ENCODE peak calls at places on chromosomes 6 and 20, in ten cellular contexts. One of them, this sample, is unnamed.
A peak's percentile ranks its signal among the peaks of the same experiment; 100 is the strongest.

GRCh38 chr6:144678844-144679243 is 393.7 kb downstream of the UTRN start:
- DNase-seq in SJSA1: no peak
- DNase-seq in OCI-LY7: no peak
- DNase-seq in psoas muscle: no peak
- DNase-seq in uterus: no peak
- DNase-seq in vagina: no peak
- DNase-seq in HL-60: peak; percentile 28
- DNase-seq in PC-9: no peak
- DNase-seq in caudate nucleus: no peak
- DNase-seq in RWPE1: no peak
- DNase-seq in this sample: no peak

GRCh38 chr6:151961809-151962208 is 154.3 kb downstream of the ESR1 start:
- DNase-seq in uterus: no peak
- DNase-seq in PC-9: no peak
- DNase-seq in OCI-LY7: no peak
- DNase-seq in caudate nucleus: no peak
- DNase-seq in vagina: no peak
- DNase-seq in SJSA1: no peak
- DNase-seq in psoas muscle: no peak
- DNase-seq in HL-60: no peak
- DNase-seq in RWPE1: no peak
- DNase-seq in this sample: no peak

GRCh38 chr6:109595998-109596397 is 95.0 kb downstream of the AK9 start:
- DNase-seq in SJSA1: no peak
- DNase-seq in OCI-LY7: peak; percentile 12
- DNase-seq in vagina: no peak
- DNase-seq in HL-60: no peak
- DNase-seq in caudate nucleus: no peak
- DNase-seq in psoas muscle: no peak
- DNase-seq in uterus: no peak
- DNase-seq in RWPE1: peak; percentile 8
- DNase-seq in PC-9: no peak
- DNase-seq in this sample: peak; percentile 42

GRCh38 chr6:45746046-45746445 is 269.6 kb downstream of the CLIC5 start:
- DNase-seq in HL-60: no peak
- DNase-seq in caudate nucleus: no peak
- DNase-seq in SJSA1: no peak
- DNase-seq in psoas muscle: no peak
- DNase-seq in PC-9: no peak
- DNase-seq in OCI-LY7: no peak
- DNase-seq in uterus: no peak
- DNase-seq in vagina: no peak
- DNase-seq in RWPE1: no peak
- DNase-seq in this sample: peak; percentile 73

GRCh38 chr20:36465109-36466080 is 75.9 kb upstream of the MYL9 start:
- DNase-seq in OCI-LY7: no peak
- DNase-seq in uterus: peak; percentile 72
- DNase-seq in vagina: no peak
- DNase-seq in PC-9: peak; percentile 84
- DNase-seq in psoas muscle: peak; percentile 73
- DNase-seq in SJSA1: peak; percentile 88
- DNase-seq in RWPE1: peak; percentile 88
- DNase-seq in HL-60: no peak
- DNase-seq in caudate nucleus: no peak
- DNase-seq in this sample: peak; percentile 96

GRCh38 chr6:63675138-63675537 is 39.5 kb downstream of the PHF3 start:
- DNase-seq in RWPE1: no peak
- DNase-seq in SJSA1: no peak
- DNase-seq in uterus: no peak
- DNase-seq in PC-9: no peak
- DNase-seq in caudate nucleus: no peak
- DNase-seq in psoas muscle: no peak
- DNase-seq in OCI-LY7: no peak
- DNase-seq in HL-60: no peak
- DNase-seq in vagina: no peak
- DNase-seq in this sample: no peak

GRCh38 chr20:36573798-36574277 is 441 bp downstream of the TGIF2 start:
- DNase-seq in psoas muscle: peak; percentile 65
- DNase-seq in HL-60: peak; percentile 53
- DNase-seq in vagina: no peak
- DNase-seq in OCI-LY7: peak; percentile 51
- DNase-seq in PC-9: no peak
- DNase-seq in caudate nucleus: no peak
- DNase-seq in RWPE1: no peak
- DNase-seq in SJSA1: peak; percentile 49
- DNase-seq in uterus: peak; percentile 44
- DNase-seq in this sample: peak; percentile 64

GRCh38 chr20:37297066-37297736 is 7.7 kb downstream of the MANBAL start:
- DNase-seq in PC-9: no peak
- DNase-seq in OCI-LY7: no peak
- DNase-seq in caudate nucleus: no peak
- DNase-seq in RWPE1: no peak
- DNase-seq in vagina: no peak
- DNase-seq in HL-60: no peak
- DNase-seq in SJSA1: no peak
- DNase-seq in uterus: peak; percentile 62
- DNase-seq in psoas muscle: no peak
- DNase-seq in this sample: no peak

GRCh38 chr6:88179692-88180091 is 13.5 kb upstream of the CNR1 start:
- DNase-seq in SJSA1: no peak
- DNase-seq in OCI-LY7: peak; percentile 97
- DNase-seq in psoas muscle: no peak
- DNase-seq in RWPE1: no peak
- DNase-seq in caudate nucleus: no peak
- DNase-seq in HL-60: no peak
- DNase-seq in uterus: no peak
- DNase-seq in PC-9: no peak
- DNase-seq in vagina: no peak
- DNase-seq in this sample: no peak

GRCh38 chr20:35618372-35619131 is 2.9 kb downstream of the SPAG4 start:
- DNase-seq in PC-9: no peak
- DNase-seq in HL-60: no peak
- DNase-seq in OCI-LY7: peak; percentile 58
- DNase-seq in SJSA1: no peak
- DNase-seq in uterus: peak; percentile 39
- DNase-seq in RWPE1: peak; percentile 60
- DNase-seq in vagina: no peak
- DNase-seq in caudate nucleus: no peak
- DNase-seq in psoas muscle: no peak
- DNase-seq in this sample: peak; percentile 39

GRCh38 chr6:47701374-47701773 is 3.0 kb downstream of the ADGRF4 start:
- DNase-seq in caudate nucleus: no peak
- DNase-seq in SJSA1: no peak
- DNase-seq in RWPE1: peak; percentile 77
- DNase-seq in HL-60: no peak
- DNase-seq in vagina: no peak
- DNase-seq in uterus: no peak
- DNase-seq in OCI-LY7: no peak
- DNase-seq in PC-9: peak; percentile 97
- DNase-seq in psoas muscle: no peak
- DNase-seq in this sample: no peak

GRCh38 chr6:111985202-111985731 is 68.6 kb upstream of the CCN6 start:
- DNase-seq in caudate nucleus: no peak
- DNase-seq in RWPE1: peak; percentile 92
- DNase-seq in uterus: no peak
- DNase-seq in vagina: no peak
- DNase-seq in OCI-LY7: no peak
- DNase-seq in psoas muscle: no peak
- DNase-seq in PC-9: peak; percentile 100
- DNase-seq in SJSA1: peak; percentile 67
- DNase-seq in HL-60: no peak
- DNase-seq in this sample: no peak
- H3K27ac ChIP-seq in caudate nucleus: no peak overlapping the region
- H3K27ac ChIP-seq in RWPE1: no peak overlapping the region
- H3K27ac ChIP-seq in uterus: no peak overlapping the region
- H3K27ac ChIP-seq in vagina: no peak overlapping the region
- H3K27ac ChIP-seq in OCI-LY7: no peak overlapping the region
- H3K27ac ChIP-seq in psoas muscle: no peak overlapping the region
- H3K27ac ChIP-seq in PC-9: peak overlapping the region; percentile 85
- H3K27ac ChIP-seq in SJSA1: peak overlapping the region; percentile 56
- H3K27ac ChIP-seq in HL-60: no peak overlapping the region
- H3K27ac ChIP-seq in this sample: no peak overlapping the region

DNA sequence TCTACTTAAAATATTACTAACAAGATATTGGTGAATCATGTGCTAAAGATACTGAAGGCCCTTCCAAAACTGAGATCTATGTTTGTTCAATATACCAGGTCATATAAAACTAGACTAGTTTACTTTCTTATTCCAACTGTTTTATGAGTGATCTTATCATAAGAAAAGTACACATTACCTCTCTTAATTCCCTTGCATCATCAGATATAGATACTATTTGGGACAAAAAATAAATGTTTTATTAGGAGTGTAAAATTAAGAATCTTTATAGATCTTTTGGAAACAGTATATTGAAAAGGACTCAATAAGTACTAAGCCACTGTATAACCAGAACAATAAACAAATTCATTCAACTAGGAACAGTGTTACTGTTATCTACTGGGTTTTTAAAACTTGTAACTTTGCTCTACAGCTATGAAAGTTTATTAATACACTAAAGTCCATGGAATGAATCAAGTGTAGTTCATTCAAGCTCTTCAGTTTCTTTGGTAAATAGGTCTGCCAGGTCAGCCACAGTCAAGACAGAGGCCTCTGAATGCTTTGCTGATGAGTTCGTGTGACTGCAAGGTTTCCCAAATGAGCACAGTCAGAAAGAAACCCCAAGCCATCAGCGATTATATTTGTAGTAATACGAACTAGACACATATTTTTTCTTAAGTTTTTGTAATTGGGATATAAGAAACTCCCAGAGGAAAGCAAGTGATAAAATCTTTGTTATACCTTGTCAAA is 71.8 kb upstream of the FBXO30 start:
- DNase-seq in OCI-LY7: no peak
- DNase-seq in vagina: no peak
- DNase-seq in psoas muscle: no peak
- DNase-seq in RWPE1: no peak
- DNase-seq in PC-9: no peak
- DNase-seq in caudate nucleus: no peak
- DNase-seq in uterus: no peak
- DNase-seq in HL-60: no peak
- DNase-seq in SJSA1: no peak
- DNase-seq in this sample: no peak
- H3K27ac ChIP-seq in OCI-LY7: no peak overlapping the region
- H3K27ac ChIP-seq in vagina: no peak overlapping the region
- H3K27ac ChIP-seq in psoas muscle: peak overlapping the region; percentile 59
- H3K27ac ChIP-seq in RWPE1: no peak overlapping the region
- H3K27ac ChIP-seq in PC-9: no peak overlapping the region
- H3K27ac ChIP-seq in caudate nucleus: no peak overlapping the region
- H3K27ac ChIP-seq in uterus: no peak overlapping the region
- H3K27ac ChIP-seq in HL-60: no peak overlapping the region
- H3K27ac ChIP-seq in SJSA1: no peak overlapping the region
- H3K27ac ChIP-seq in this sample: no peak overlapping the region

GRCh38 chr6:35218021-35218420 is 4.3 kb downstream of the SCUBE3 start:
- DNase-seq in psoas muscle: no peak
- DNase-seq in SJSA1: no peak
- DNase-seq in PC-9: no peak
- DNase-seq in uterus: no peak
- DNase-seq in HL-60: peak; percentile 49
- DNase-seq in RWPE1: no peak
- DNase-seq in vagina: no peak
- DNase-seq in OCI-LY7: no peak
- DNase-seq in caudate nucleus: no peak
- DNase-seq in this sample: no peak
- H3K27ac ChIP-seq in psoas muscle: no peak overlapping the region
- H3K27ac ChIP-seq in SJSA1: no peak overlapping the region
- H3K27ac ChIP-seq in PC-9: no peak overlapping the region
- H3K27ac ChIP-seq in uterus: no peak overlapping the region
- H3K27ac ChIP-seq in HL-60: no peak overlapping the region
- H3K27ac ChIP-seq in RWPE1: no peak overlapping the region
- H3K27ac ChIP-seq in vagina: no peak overlapping the region
- H3K27ac ChIP-seq in OCI-LY7: no peak overlapping the region
- H3K27ac ChIP-seq in caudate nucleus: no peak overlapping the region
- H3K27ac ChIP-seq in this sample: no peak overlapping the region

DNA sequence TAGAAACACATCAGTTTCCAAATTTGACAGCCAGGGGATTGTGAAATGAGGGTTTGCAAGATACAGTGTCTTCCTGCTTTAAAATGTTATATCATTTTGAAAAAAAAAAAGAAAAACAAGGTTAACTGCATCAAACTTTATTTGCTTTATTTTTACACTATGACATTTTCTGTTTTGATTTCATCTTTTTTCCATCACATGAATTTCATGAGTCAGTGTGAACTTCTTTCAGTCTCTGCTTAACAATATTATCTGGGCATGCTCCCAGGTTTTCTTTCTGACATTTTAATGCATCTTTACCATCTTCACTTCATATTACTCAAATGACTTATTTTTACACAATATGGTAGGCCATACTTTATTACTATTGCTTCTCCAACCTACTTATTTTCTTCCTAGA is 1.9 kb downstream of the NCOA7 start:
- DNase-seq in HL-60: no peak
- DNase-seq in OCI-LY7: no peak
- DNase-seq in SJSA1: no peak
- DNase-seq in RWPE1: no peak
- DNase-seq in uterus: no peak
- DNase-seq in vagina: no peak
- DNase-seq in PC-9: no peak
- DNase-seq in psoas muscle: no peak
- DNase-seq in caudate nucleus: no peak
- DNase-seq in this sample: no peak
- H3K27ac ChIP-seq in HL-60: no peak overlapping the region
- H3K27ac ChIP-seq in OCI-LY7: peak overlapping the region; percentile 84
- H3K27ac ChIP-seq in SJSA1: no peak overlapping the region
- H3K27ac ChIP-seq in RWPE1: no peak overlapping the region
- H3K27ac ChIP-seq in uterus: peak overlapping the region; percentile 98
- H3K27ac ChIP-seq in vagina: peak overlapping the region; percentile 97
- H3K27ac ChIP-seq in PC-9: no peak overlapping the region
- H3K27ac ChIP-seq in psoas muscle: no peak overlapping the region
- H3K27ac ChIP-seq in caudate nucleus: no peak overlapping the region
- H3K27ac ChIP-seq in this sample: no peak overlapping the region

GRCh38 chr6:89580997-89581666 is 57.4 kb downstream of the LYRM2 start:
- DNase-seq in HL-60: no peak
- DNase-seq in uterus: no peak
- DNase-seq in OCI-LY7: no peak
- DNase-seq in psoas muscle: no peak
- DNase-seq in vagina: no peak
- DNase-seq in caudate nucleus: no peak
- DNase-seq in SJSA1: no peak
- DNase-seq in RWPE1: no peak
- DNase-seq in PC-9: no peak
- DNase-seq in this sample: no peak
- H3K27ac ChIP-seq in HL-60: no peak overlapping the region
- H3K27ac ChIP-seq in uterus: no peak overlapping the region
- H3K27ac ChIP-seq in OCI-LY7: no peak overlapping the region
- H3K27ac ChIP-seq in psoas muscle: no peak overlapping the region
- H3K27ac ChIP-seq in vagina: no peak overlapping the region
- H3K27ac ChIP-seq in caudate nucleus: no peak overlapping the region
- H3K27ac ChIP-seq in SJSA1: no peak overlapping the region
- H3K27ac ChIP-seq in RWPE1: no peak overlapping the region
- H3K27ac ChIP-seq in PC-9: no peak overlapping the region
- H3K27ac ChIP-seq in this sample: no peak overlapping the region

GRCh38 chr20:47479506-47479905 is 22.2 kb upstream of the NCOA3 start:
- DNase-seq in OCI-LY7: no peak
- DNase-seq in PC-9: no peak
- DNase-seq in uterus: no peak
- DNase-seq in SJSA1: no peak
- DNase-seq in RWPE1: no peak
- DNase-seq in caudate nucleus: no peak
- DNase-seq in HL-60: no peak
- DNase-seq in psoas muscle: no peak
- DNase-seq in vagina: no peak
- DNase-seq in this sample: no peak
- H3K27ac ChIP-seq in OCI-LY7: peak overlapping the region; percentile 56
- H3K27ac ChIP-seq in PC-9: no peak overlapping the region
- H3K27ac ChIP-seq in uterus: no peak overlapping the region
- H3K27ac ChIP-seq in SJSA1: no peak overlapping the region
- H3K27ac ChIP-seq in RWPE1: peak overlapping the region; percentile 57
- H3K27ac ChIP-seq in caudate nucleus: no peak overlapping the region
- H3K27ac ChIP-seq in HL-60: no peak overlapping the region
- H3K27ac ChIP-seq in psoas muscle: no peak overlapping the region
- H3K27ac ChIP-seq in vagina: no peak overlapping the region
- H3K27ac ChIP-seq in this sample: no peak overlapping the region

This sample was measured in A673.